ENCODE peak calls at places on chromosomes 13 and 19, in five cellular contexts. M is esophagus muscularis mucosa, N is cardiac muscle cell, I is SJCRH30, S is HCT116. V is an unnamed sample.

GRCh38 chr19:55070755-55071502 is 4.7 kb upstream of the EPS8L1 start:
- DNase-seq in S (peak; percentile 89), N (peak; percentile 46), I (peak; percentile 98), M (no peak), V (no peak)

GRCh38 chr13:111629457-111629856 is 309.0 kb downstream of the TEX29 start:
- DNase-seq in I (no peak), S (no peak), M (no peak), N (no peak), V (no peak)

GRCh38 chr13:20923272-20923671 is 20.7 kb upstream of the XPO4 start:
- DNase-seq in I (peak; percentile 78), M (no peak), N (no peak), S (no peak), V (peak; percentile 28)

GRCh38 chr19:12737666-12738351 is 512 bp downstream of the GET3 start:
- DNase-seq in S (no peak), I (no peak), N (no peak), M (no peak), V (no peak)

GRCh38 chr13:33642374-33643065 is 175.4 kb upstream of the RFC3 start:
- DNase-seq in I (no peak), N (peak; percentile 95), S (no peak), M (no peak), V (no peak)

GRCh38 chr13:38674208-38674607 is 12.7 kb upstream of the FREM2 start:
- DNase-seq in S (no peak), N (no peak), M (no peak), I (no peak), V (no peak)

GRCh38 chr13:52809310-52809769 is 39.1 kb downstream of the PCDH8 start:
- DNase-seq in S (peak; percentile 72), I (peak; percentile 97), M (no peak), N (peak; percentile 70), V (peak; percentile 89)

GRCh38 chr19:56477429-56478338 is 539 bp upstream of the ZNF667 start:
- DNase-seq in M (peak; percentile 97), N (peak; percentile 95), S (no peak), I (peak; percentile 91), V (peak; percentile 95)

GRCh38 chr19:35095667-35096368 is 19.8 kb upstream of the FXYD3 start:
- DNase-seq in I (no peak), S (no peak), M (no peak), N (no peak), V (no peak)

GRCh38 chr13:30818323-30818960 is 83.1 kb downstream of the ALOX5AP start:
- DNase-seq in M (no peak), I (no peak), N (peak; percentile 97), S (no peak), V (no peak)

GRCh38 chr19:49812997-49813861 is at the start of gene FUZ:
- DNase-seq in I (peak; percentile 99), N (peak; percentile 99), M (peak; percentile 99), S (peak; percentile 98), V (peak; percentile 96)

GRCh38 chr13:38849316-38849715 is 141.3 kb downstream of the STOML3 start:
- DNase-seq in I (no peak), M (no peak), S (no peak), N (no peak), V (no peak)

GRCh38 chr13:58376775-58377174 is 745.2 kb downstream of the PCDH17 start:
- DNase-seq in S (no peak), M (no peak), I (no peak), N (no peak), V (no peak)

GRCh38 chr19:48881741-48882657 is 9.8 kb downstream of the PPP1R15A start:
- DNase-seq in S (no peak), I (peak; percentile 47), M (no peak), N (no peak), V (no peak)

GRCh38 chr19:5943623-5944022 is 29.6 kb downstream of the CAPS start:
- DNase-seq in S (no peak), N (peak; percentile 73), I (peak; percentile 45), M (no peak), V (no peak)
- H3K4me1 ChIP-seq in S (no peaks in the 10 kb centered on the region), N (no peaks in the 10 kb centered on the region), I (peaks cover 7% of the 10 kb centered on the region), M (peaks cover 47% of the 10 kb centered on the region), V (peaks cover 9% of the 10 kb centered on the region)

GRCh38 chr13:36973009-36973408 is 26.1 kb downstream of the ALG5 start:
- DNase-seq in I (no peak), N (no peak), M (no peak), S (no peak), V (no peak)
- H3K4me1 ChIP-seq in I (no peaks in the 10 kb centered on the region), N (no peaks in the 10 kb centered on the region), M (no peaks in the 10 kb centered on the region), S (no peaks in the 10 kb centered on the region), V (no peaks in the 10 kb centered on the region)

GRCh38 chr13:94704347-94705080 is 7.8 kb downstream of the SOX21 start:
- DNase-seq in M (no peak), S (no peak), I (no peak), N (no peak), V (no peak)
- H3K4me1 ChIP-seq in M (peaks cover 5% of the 10 kb centered on the region), S (no peaks in the 10 kb centered on the region), I (no peaks in the 10 kb centered on the region), N (no peaks in the 10 kb centered on the region), V (no peaks in the 10 kb centered on the region)

GRCh38 chr19:1262687-1263123 is 6.4 kb upstream of the CIRBP start:
- DNase-seq in N (no peak), I (peak; percentile 73), S (no peak), M (no peak), V (no peak)
- H3K4me1 ChIP-seq in N (peaks cover 41% of the 10 kb centered on the region), I (peaks cover 35% of the 10 kb centered on the region), S (peaks cover 60% of the 10 kb centered on the region), M (peaks cover 81% of the 10 kb centered on the region), V (peaks cover 57% of the 10 kb centered on the region)

DNA sequence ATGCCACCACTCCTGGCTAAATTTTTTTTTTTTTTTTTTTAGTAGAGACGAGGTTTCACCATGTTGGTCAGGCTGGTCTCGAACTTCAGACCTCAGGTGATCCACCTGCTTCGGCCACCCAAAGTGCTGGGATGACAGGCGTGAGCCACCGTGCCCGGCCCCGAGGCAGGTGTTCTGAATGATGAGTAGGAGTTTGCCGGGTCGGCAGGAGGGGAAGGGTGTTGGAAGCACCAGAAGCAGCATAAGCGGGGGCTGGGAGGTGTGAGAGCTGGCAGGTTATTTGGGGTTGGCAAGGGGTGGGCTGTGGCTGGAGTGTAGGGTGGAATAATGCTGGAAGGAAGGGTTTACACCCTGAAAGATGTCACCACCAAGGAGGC is 1.8 kb downstream of the SPPL2B start:
- DNase-seq in M (no peak), S (no peak), N (no peak), I (no peak), V (no peak)
- H3K4me1 ChIP-seq in M (peaks cover 58% of the 10 kb centered on the region), S (peaks cover 19% of the 10 kb centered on the region), N (peaks cover 12% of the 10 kb centered on the region), I (peaks cover 34% of the 10 kb centered on the region), V (peaks cover 33% of the 10 kb centered on the region)

GRCh38 chr19:37931941-37932655 is 25.1 kb downstream of the SIPA1L3 start:
- DNase-seq in M (no peak), I (peak; percentile 82), N (peak; percentile 63), S (peak; percentile 65), V (no peak)
- H3K4me1 ChIP-seq in M (peaks cover 19% of the 10 kb centered on the region), I (peaks cover 15% of the 10 kb centered on the region), N (peaks cover 34% of the 10 kb centered on the region), S (peaks cover 61% of the 10 kb centered on the region), V (no peaks in the 10 kb centered on the region)

V was measured in BE2C.